ENCODE peak calls at places on chromosomes 11 and 22, in five cellular contexts. J is H1, U is K562, Z is HepG2, S is A549. V is an unnamed sample.

GRCh38 chr11:77095551-77096490 is 6.8 kb upstream of the OMP start:
- DNase-seq in U (no peak), J (no peak), Z (peak), S (no peak), V (no peak)

GRCh38 chr11:27423125-27423524 is 49.5 kb downstream of the LGR4 start:
- DNase-seq in U (no peak), S (no peak), Z (no peak), J (no peak), V (no peak)

GRCh38 chr11:66863428-66864125 is 6.7 kb downstream of the LRFN4 start:
- DNase-seq in S (no peak), J (no peak), Z (no peak), U (no peak), V (no peak)

GRCh38 chr22:22825213-22825593 is 62.4 kb upstream of the IGLL5 start:
- DNase-seq in J (no peak), S (no peak), Z (no peak), U (no peak), V (no peak)

GRCh38 chr11:80473562-80473961 is 1032.7 kb upstream of the TENM4 start:
- DNase-seq in Z (no peak), J (no peak), S (no peak), U (no peak), V (no peak)

GRCh38 chr22:43562843-43563242 is 151.0 kb downstream of the MPPED1 start:
- DNase-seq in Z (no peak), S (no peak), U (no peak), J (no peak), V (no peak)

GRCh38 chr11:12017243-12017678 is 8.8 kb upstream of the DKK3 start:
- DNase-seq in J (no peak), Z (no peak), S (no peak), U (no peak), V (peak)

GRCh38 chr11:66477256-66478201 is 2.7 kb upstream of the DPP3 start:
- DNase-seq in Z (no peak), S (no peak), U (no peak), J (no peak), V (no peak)

GRCh38 chr11:58046231-58046630 is 15.5 kb downstream of the OR6Q1 start:
- DNase-seq in U (no peak), J (no peak), Z (no peak), S (no peak), V (no peak)

GRCh38 chr11:104846216-104846615 is 52.0 kb downstream of the CASP12 start:
- DNase-seq in S (no peak), J (no peak), U (no peak), Z (no peak), V (no peak)

GRCh38 chr11:44681698-44682097 is 45.1 kb upstream of the TSPAN18 start:
- DNase-seq in U (no peak), J (no peak), Z (no peak), S (no peak), V (peak)

GRCh38 chr22:42473484-42474193 is 41.4 kb upstream of the NFAM1 start:
- DNase-seq in S (peak), J (no peak), U (peak), Z (peak), V (peak)

GRCh38 chr11:79466411-79466810 is 25.6 kb upstream of the TENM4 start:
- DNase-seq in U (no peak), J (no peak), S (no peak), Z (no peak), V (no peak)

GRCh38 chr22:22123118-22123959 is 121.2 kb upstream of the VPREB1 start:
- DNase-seq in J (no peak), S (no peak), Z (no peak), U (no peak), V (no peak)

GRCh38 chr11:65592840-65593517 is 2.6 kb downstream of the KCNK7 start:
- DNase-seq in U (no peak), Z (no peak), S (no peak), J (no peak), V (no peak)

GRCh38 chr11:86745571-86745970 is 54.8 kb upstream of the PRSS23 start:
- DNase-seq in U (no peak), S (no peak), Z (no peak), J (no peak), V (no peak)

GRCh38 chr22:48403521-48403921 is 1424.2 kb downstream of the BRD1 start:
- DNase-seq in U (no peak), J (no peak), S (no peak), Z (no peak), V (no peak)

GRCh38 chr22:48757581-48757980 is 1070.1 kb downstream of the BRD1 start:
- DNase-seq in J (no peak), Z (no peak), S (no peak), U (no peak), V (no peak)

GRCh38 chr22:36381513-36382079 is 6.2 kb downstream of the MYH9 start:
- DNase-seq in U (no peak), J (no peak), Z (no peak), S (no peak), V (no peak)

GRCh38 chr22:46564084-46564714 is 26.8 kb upstream of the CELSR1 start:
- DNase-seq in S (no peak), U (no peak), J (no peak), Z (no peak), V (no peak)

GRCh38 chr22:43853328-43853931 is 8.9 kb downstream of the SULT4A1 start:
- DNase-seq in U (no peak), S (no peak), Z (no peak), J (no peak), V (no peak)

GRCh38 chr11:116865696-116866095 is 28.3 kb upstream of the APOA1 start:
- DNase-seq in Z (no peak), U (no peak), J (no peak), S (no peak), V (no peak)

GRCh38 chr22:35467788-35468187 is 67.8 kb downstream of the MCM5 start:
- DNase-seq in U (no peak), Z (no peak), J (no peak), S (no peak), V (peak)

GRCh38 chr22:41401781-41402648 is 20.3 kb downstream of the TEF start:
- DNase-seq in U (no peak), J (no peak), S (peak), Z (peak), V (peak)

GRCh38 chr22:29359469-29359868 is 28.9 kb downstream of the AP1B1 start:
- DNase-seq in J (no peak), S (peak), U (peak), Z (peak), V (peak)

GRCh38 chr22:46023558-46023981 is 46.6 kb upstream of the WNT7B start:
- DNase-seq in S (no peak), Z (no peak), U (no peak), J (no peak), V (peak)

GRCh38 chr11:22244986-22245592 is 52.2 kb downstream of the ANO5 start:
- DNase-seq in U (peak), S (peak), Z (peak), J (peak), V (peak)

GRCh38 chr11:14015711-14016110 is 53.2 kb downstream of the SPON1 start:
- DNase-seq in U (no peak), J (no peak), S (peak), Z (peak), V (peak)

GRCh38 chr22:20857838-20858614 is 585 bp downstream of the PI4KA start:
- DNase-seq in J (peak), U (peak), Z (peak), S (peak), V (peak)

GRCh38 chr11:102912482-102912830 is 37.7 kb upstream of the MMP12 start:
- DNase-seq in U (no peak), J (no peak), Z (no peak), S (no peak), V (no peak)

GRCh38 chr11:75184757-75185156 is 33.9 kb downstream of the SLCO2B1 start:
- DNase-seq in U (no peak), J (no peak), Z (no peak), S (no peak), V (no peak)
- TF ChIP-seq JUN in U (no peak), J (no peak), Z (no peak), S (no peak), V (no peak)

DNA sequence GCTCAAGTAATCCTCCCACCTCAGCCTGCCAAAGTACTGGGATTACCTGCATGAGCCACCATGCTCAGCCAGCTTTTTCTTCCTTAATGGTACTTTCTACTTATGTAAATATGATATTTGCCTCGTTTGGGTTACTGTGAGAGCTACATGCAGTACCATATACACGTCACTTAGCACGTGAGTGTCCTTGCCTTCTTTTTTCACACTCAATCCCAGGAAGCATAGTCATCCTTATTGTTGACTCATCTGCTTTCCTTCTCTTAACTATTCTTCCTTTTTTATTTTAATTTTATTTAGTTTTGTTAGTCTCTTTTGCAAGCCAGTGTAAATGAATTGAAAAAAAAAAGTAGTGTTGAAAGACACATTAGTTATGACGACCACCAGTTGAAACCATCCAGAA is 205.9 kb downstream of the HIPK3 start:
- DNase-seq in Z (no peak), U (no peak), J (no peak), S (no peak), V (peak)
- H3K4me2 ChIP-seq in Z (no peak), U (no peak), J (no peak), S (no peak), V (no peak)

GRCh38 chr11:118924591-118925585 is 838 bp downstream of the BCL9L start:
- DNase-seq in J (no peak), S (no peak), U (peak), Z (no peak), V (peak)
- TF ChIP-seq JUN in J (no peak), S (no peak), U (no peak), Z (no peak), V (no peak)

GRCh38 chr11:43021466-43021865 is 290.3 kb upstream of the API5 start:
- DNase-seq in J (no peak), Z (peak), U (peak), S (no peak), V (no peak)
- H3K4me2 ChIP-seq in J (no peak), Z (no peak), U (no peak), S (no peak), V (no peak)

GRCh38 chr11:121844016-121844415 is 272.0 kb downstream of the BLID start:
- DNase-seq in U (no peak), J (no peak), S (no peak), Z (no peak), V (no peak)
- TF ChIP-seq JUN in U (no peak), J (no peak), S (no peak), Z (no peak), V (no peak)

DNA sequence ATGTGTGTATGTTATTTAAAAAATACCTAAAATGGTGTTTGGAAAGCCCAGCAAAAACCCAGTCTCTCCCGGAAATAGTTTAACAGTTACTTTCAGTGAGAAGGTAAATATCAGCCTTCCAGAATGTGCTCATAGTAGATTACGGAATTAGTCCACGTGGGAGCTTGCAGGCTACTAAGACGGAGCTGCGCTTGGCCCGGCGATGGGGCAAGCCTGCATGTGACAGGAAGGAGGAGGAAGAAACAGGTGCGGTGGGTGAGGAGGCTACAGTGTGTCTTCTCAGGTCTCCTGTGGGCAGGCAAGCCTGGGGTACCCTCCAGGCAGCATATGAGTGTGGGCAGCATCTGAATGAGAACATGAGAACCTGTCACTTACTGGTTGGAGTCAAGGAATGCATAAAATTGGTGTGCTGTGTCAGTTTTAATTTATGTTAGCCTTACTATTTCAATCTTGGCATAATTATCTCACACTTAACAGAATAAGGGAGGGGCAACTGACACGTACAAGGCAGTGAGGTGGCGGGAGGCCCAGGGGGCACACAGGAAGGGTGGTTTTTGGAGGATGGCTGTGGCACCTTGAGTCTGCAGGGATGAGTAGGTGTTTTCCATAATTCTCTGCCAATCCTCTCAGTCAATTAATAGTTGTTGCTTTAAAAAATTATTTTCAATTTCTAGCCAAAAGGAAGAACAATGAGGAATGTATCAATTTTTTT is 35.7 kb downstream of the CLMP start:
- DNase-seq in U (no peak), S (no peak), J (no peak), Z (no peak), V (no peak)
- H3K4me2 ChIP-seq in U (no peak), S (peak), J (no peak), Z (no peak), V (no peak)

DNA sequence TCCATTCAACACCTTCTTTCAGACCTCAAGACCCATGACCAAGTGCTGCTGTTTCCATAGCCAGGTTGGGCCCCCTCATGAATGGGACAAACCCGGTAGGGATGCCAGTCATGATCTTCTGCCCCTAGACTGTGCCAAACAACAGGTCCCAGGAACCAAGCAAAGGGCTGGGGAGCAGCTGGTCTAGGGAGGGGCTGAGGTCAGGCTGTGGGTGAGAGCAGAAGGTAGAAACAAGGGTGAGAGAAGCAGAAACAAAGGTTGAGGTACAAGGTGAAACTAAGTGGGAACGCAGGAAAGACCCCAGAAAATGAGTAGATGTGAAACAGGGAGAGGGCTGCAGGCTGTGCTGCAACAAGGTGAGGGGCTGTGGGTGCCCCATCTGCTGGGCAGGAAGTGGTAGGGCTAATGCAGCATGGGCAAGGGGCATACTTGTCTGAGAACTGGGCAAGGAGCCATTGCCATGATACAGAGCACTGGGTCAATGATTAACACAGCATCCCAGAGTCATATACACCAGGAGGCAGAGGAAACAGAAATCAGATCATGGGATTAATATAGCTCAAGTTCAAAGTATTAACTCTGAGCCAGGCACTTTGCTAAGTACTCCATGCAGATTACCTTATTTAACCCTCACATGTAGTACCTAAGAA is 45.9 kb downstream of the SLC1A2 start:
- DNase-seq in J (no peak), Z (peak), S (peak), U (no peak), V (no peak)
- TF ChIP-seq JUN in J (no peak), Z (no peak), S (no peak), U (no peak), V (no peak)

GRCh38 chr11:69048056-69048717 is 545 bp upstream of the TPCN2 start:
- DNase-seq in U (no peak), S (no peak), J (no peak), Z (no peak), V (no peak)

GRCh38 chr11:69048718-69049489 is at the start of gene TPCN2:
- DNase-seq in U (peak), Z (peak), J (peak), S (peak), V (peak)

GRCh38 chr11:69051381-69052342 is 2.9 kb downstream of the TPCN2 start:
- DNase-seq in U (no peak), S (no peak), Z (no peak), J (no peak), V (no peak)

GRCh38 chr11:69050592-69051380 is 2.1 kb downstream of the TPCN2 start:
- DNase-seq in U (no peak), Z (no peak), J (no peak), S (no peak), V (no peak)

GRCh38 chr11:69049490-69049867 is 747 bp downstream of the TPCN2 start:
- DNase-seq in U (no peak), Z (no peak), J (no peak), S (peak), V (no peak)
- H3K4me2 ChIP-seq in U (peak), Z (peak), J (peak), S (peak), V (peak)

V was measured in endothelial cell of umbilical vein.